ENCODE peak calls at places on chromosome 15, in six cellular contexts. W, A, B, K, J and Z are unnamed samples.
A peak's percentile ranks its signal among the peaks of the same experiment; 100 is the strongest.

GRCh38 chr15:100879461-100880138 is at the start of gene ALDH1A3:
- DNase-seq in J (no peak), K (no peak), B (no peak), A (no peak), W (peak; percentile 16), Z (peak; percentile 92)

GRCh38 chr15:45402955-45403892 is 24.9 kb upstream of the GATM start:
- DNase-seq in B (no peak), A (peak; percentile 56), K (peak; percentile 49), W (peak; percentile 59), J (no peak), Z (peak; percentile 70)

GRCh38 chr15:25787855-25788521 is 75.1 kb downstream of the ATP10A start:
- DNase-seq in A (no peak), J (peak; percentile 50), B (no peak), K (no peak), W (peak; percentile 63), Z (no peak)

GRCh38 chr15:42121021-42121420 is 26.7 kb upstream of the PLA2G4D start:
- DNase-seq in B (no peak), W (no peak), A (no peak), J (no peak), K (no peak), Z (no peak)

GRCh38 chr15:93382196-93382820 is 293.3 kb upstream of the RGMA start:
- DNase-seq in K (no peak), A (no peak), W (no peak), B (no peak), J (no peak), Z (no peak)

GRCh38 chr15:97168704-97169475 is 791.6 kb upstream of the ARRDC4 start:
- DNase-seq in A (no peak), W (no peak), J (no peak), B (no peak), K (no peak), Z (no peak)

GRCh38 chr15:101167791-101168462 is 83.9 kb downstream of the CHSY1 start:
- DNase-seq in A (no peak), B (no peak), K (peak; percentile 96), J (peak; percentile 57), W (peak; percentile 97), Z (no peak)

GRCh38 chr15:76208786-76209424 is 102.4 kb downstream of the ETFA start:
- DNase-seq in B (no peak), A (no peak), K (no peak), W (peak; percentile 31), J (no peak), Z (no peak)

GRCh38 chr15:50828610-50829206 is 63.2 kb upstream of the SPPL2A start:
- DNase-seq in K (peak; percentile 17), W (peak; percentile 86), J (peak; percentile 70), A (no peak), B (no peak), Z (no peak)

GRCh38 chr15:31866248-31866647 is 164.1 kb upstream of the CHRNA7 start:
- DNase-seq in J (no peak), W (no peak), B (no peak), K (no peak), A (no peak), Z (no peak)

GRCh38 chr15:67945951-67946700 is 106.3 kb upstream of the RNU6-1 start:
- DNase-seq in A (peak; percentile 51), J (peak; percentile 98), K (no peak), W (peak; percentile 44), B (no peak), Z (no peak)

GRCh38 chr15:70799667-70800450 is 36.5 kb upstream of the UACA start:
- DNase-seq in K (no peak), J (peak; percentile 66), A (no peak), W (peak; percentile 99), B (no peak), Z (no peak)

GRCh38 chr15:63157066-63157890 is at the start of gene RPS27L:
- DNase-seq in W (peak; percentile 95), J (peak; percentile 88), K (peak; percentile 88), A (peak; percentile 91), B (peak; percentile 77), Z (peak; percentile 95)
- H2AFZ ChIP-seq in W (peak within 1 kb of the TSS; percentile 94), J (no peak within 1 kb of the TSS), K (peak within 1 kb of the TSS; percentile 80), A (peak within 1 kb of the TSS; percentile 45), B (peak within 1 kb of the TSS; percentile 95), Z (peak within 1 kb of the TSS; percentile 82)

DNA sequence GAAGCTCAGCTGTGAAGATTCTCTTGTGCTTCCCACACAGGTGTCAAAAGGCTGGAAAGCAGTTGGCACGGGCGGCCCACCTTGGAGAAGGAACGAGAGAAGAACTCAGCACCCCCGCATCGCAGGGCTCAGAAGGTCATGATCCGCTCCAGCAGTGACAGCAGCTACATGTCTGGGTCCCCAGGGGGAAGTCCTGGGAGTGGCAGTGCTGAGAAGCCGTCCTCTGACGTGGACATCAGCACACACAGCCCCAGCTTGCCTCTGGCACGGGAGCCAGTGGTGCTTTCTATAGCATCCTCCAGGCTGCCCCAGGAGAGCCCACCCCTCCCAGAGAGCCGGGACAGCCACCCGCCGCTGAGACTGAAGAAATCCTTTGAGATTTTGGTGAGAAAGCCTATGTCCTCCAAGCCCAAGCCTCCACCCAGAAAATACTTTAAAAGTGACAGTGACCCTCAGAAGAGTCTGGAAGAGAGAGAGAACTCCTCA is 31.4 kb downstream of the STARD5 start:
- DNase-seq in A (no peak), W (no peak), K (no peak), B (peak; percentile 74), J (no peak), Z (no peak)
- TF ChIP-seq RFX5 in A (no peak), W (no peak), K (no peak), B (peak; percentile 29), J (no peak), Z (no peak)

DNA sequence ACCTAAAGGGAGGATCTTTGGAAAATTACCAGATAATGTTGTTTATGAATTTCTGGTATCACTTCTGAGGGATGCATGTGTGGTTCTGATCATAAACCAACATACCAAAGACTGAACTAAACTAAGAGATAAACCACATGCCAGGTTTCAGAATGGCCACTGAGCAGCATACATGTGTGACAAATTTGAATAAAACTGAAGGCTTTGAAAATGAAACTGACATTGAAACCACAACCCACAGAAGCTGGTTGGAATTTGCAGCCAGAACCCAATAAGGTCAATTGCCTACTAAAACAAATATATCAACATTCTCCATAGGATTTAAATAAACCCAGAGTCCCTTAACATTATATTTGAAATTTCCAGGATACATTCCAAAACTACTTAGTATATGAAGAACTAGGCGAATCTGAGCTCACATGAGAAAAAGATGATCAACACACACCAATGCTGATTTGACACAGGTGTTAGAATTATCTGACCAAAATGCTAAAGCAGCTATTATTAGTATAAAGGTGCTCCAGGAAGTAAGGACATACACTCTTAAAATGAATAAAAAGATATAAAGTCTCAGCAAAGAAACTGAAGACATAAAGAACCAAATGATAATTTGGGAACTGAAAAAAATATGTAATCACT is 125.0 kb downstream of the ZNF280D start:
- DNase-seq in A (no peak), B (peak; percentile 66), J (no peak), K (no peak), W (peak; percentile 10), Z (no peak)
- H2AFZ ChIP-seq in A (no peak overlapping the region), B (no peak overlapping the region), J (no peak overlapping the region), K (no peak overlapping the region), W (no peak overlapping the region), Z (no peak overlapping the region)

DNA sequence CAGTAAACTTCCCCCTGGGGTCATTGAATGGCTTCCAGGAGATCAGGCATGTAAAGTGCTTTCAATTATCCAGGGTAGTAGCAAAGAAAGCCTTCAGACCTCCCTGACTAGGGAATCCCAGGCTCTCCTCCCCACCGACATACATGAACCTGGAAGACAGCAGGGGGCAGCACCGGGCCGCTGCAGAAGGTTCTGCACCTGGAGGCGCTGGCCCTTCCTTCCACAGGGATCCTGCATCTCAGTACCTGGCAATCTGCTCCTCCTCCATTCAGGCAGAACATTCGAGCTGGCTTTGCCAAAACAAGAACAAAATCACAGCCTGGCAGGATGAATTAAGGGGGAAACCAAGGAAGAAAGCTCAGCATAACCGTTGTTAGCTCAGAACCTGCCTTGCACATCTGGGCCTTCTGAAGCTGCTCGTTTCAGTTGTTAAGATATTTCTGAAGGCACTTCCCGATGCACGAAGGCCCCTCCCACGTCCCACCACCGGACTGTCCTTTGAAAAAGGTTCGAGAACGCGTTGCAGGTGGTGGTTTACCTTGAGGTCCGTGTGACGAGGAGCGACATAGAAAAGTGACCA is 237.7 kb downstream of the SLCO3A1 start:
- DNase-seq in W (peak; percentile 11), K (peak; percentile 46), B (no peak), J (peak; percentile 28), A (peak; percentile 94), Z (peak; percentile 47)
- TF ChIP-seq RFX5 in W (no peak), K (no peak), B (no peak), J (no peak), A (no peak), Z (no peak)